ENCODE peak calls at places on chromosome 17, in eight cellular contexts. X is fibroblast of lung; E is IMR-90; T is upper lobe of right lung; C is effector memory CD4-positive, alpha-beta T cell; H is CD4-positive, CD25-positive, alpha-beta regulatory T cell; W is AG04450; S is GM23338. V is an unnamed sample. For H3K27me3, the result is how much of the 10 kb centered on the place peaks cover.

GRCh38 chr17:35053204-35053603 is 10.3 kb downstream of the RFFL start:
- DNase-seq in X (no peak), E (no peak), T (no peak), C (no peak), H (no peak), W (no peak), S (no peak), V (no peak)

GRCh38 chr17:83113381-83113780 is 34.0 kb downstream of the METRNL start:
- DNase-seq in X (no peak), E (no peak), T (no peak), C (no peak), H (no peak), W (no peak), S (no peak), V (no peak)

GRCh38 chr17:82959990-82960418 is 119.4 kb upstream of the METRNL start:
- DNase-seq in X (no peak), E (no peak), T (peak), C (no peak), H (no peak), W (no peak), S (no peak), V (no peak)

GRCh38 chr17:74137416-74137815 is 66.1 kb upstream of the RPL38 start:
- DNase-seq in X (no peak), E (no peak), T (no peak), C (no peak), H (no peak), W (no peak), S (no peak), V (no peak)

GRCh38 chr17:39051001-39051605 is 83.9 kb upstream of the FBXO47 start:
- DNase-seq in X (no peak), E (no peak), T (no peak), C (no peak), H (no peak), W (no peak), S (no peak), V (no peak)

GRCh38 chr17:81440511-81441244 is 45.4 kb downstream of the BAHCC1 start:
- DNase-seq in X (no peak), E (no peak), T (no peak), C (no peak), H (no peak), W (no peak), S (peak), V (no peak)

GRCh38 chr17:6677946-6678345 is 26.4 kb downstream of the C17orf100 start:
- DNase-seq in X (no peak), E (no peak), T (no peak), C (no peak), H (no peak), W (no peak), S (no peak), V (no peak)

GRCh38 chr17:37744633-37744927 is 279 bp downstream of the HNF1B start:
- DNase-seq in X (no peak), E (no peak), T (no peak), C (no peak), H (no peak), W (no peak), S (no peak), V (no peak)

GRCh38 chr17:73231363-73231762 is 30.3 kb downstream of the CPSF4L start:
- DNase-seq in X (peak), E (peak), T (no peak), C (no peak), H (no peak), W (no peak), S (peak), V (no peak)

GRCh38 chr17:57918017-57918895 is 37.0 kb downstream of the CUEDC1 start:
- DNase-seq in X (no peak), E (peak), T (no peak), C (no peak), H (no peak), W (no peak), S (no peak), V (no peak)

GRCh38 chr17:50798424-50799344 is 31.4 kb upstream of the ANKRD40CL start:
- DNase-seq in X (no peak), E (no peak), T (no peak), C (no peak), H (no peak), W (no peak), S (no peak), V (no peak)

GRCh38 chr17:58569216-58569615 is 54.8 kb upstream of the MTMR4 start:
- DNase-seq in X (no peak), E (no peak), T (no peak), C (no peak), H (no peak), W (no peak), S (no peak), V (no peak)

GRCh38 chr17:36611345-36612072 is 10.1 kb downstream of the MRM1 start:
- DNase-seq in X (peak), E (peak), T (no peak), C (no peak), H (no peak), W (peak), S (no peak), V (no peak)

GRCh38 chr17:73784015-73784603 is 139.9 kb upstream of the SDK2 start:
- DNase-seq in X (no peak), E (no peak), T (no peak), C (no peak), H (no peak), W (no peak), S (no peak), V (no peak)

GRCh38 chr17:45197555-45198334 is 23.9 kb upstream of the FMNL1 start:
- DNase-seq in X (peak), E (peak), T (peak), C (peak), H (peak), W (peak), S (peak), V (peak)
- H3K4me3 ChIP-seq in X (no peak), E (no peak), T (no peak), C (no peak), H (no peak), W (no peak), S (peak), V (no peak)

GRCh38 chr17:77381185-77381700 is 240.5 kb downstream of the SEC14L1 start:
- DNase-seq in X (no peak), E (no peak), T (no peak), C (no peak), H (no peak), W (no peak), S (no peak), V (no peak)
- H3K27me3 ChIP-seq in X (under half), E (under half), T (under half), C (under half), H (under half), W (under half), S (under half), V (under half)

GRCh38 chr17:1259910-1260389 is 10.3 kb upstream of the BHLHA9 start:
- DNase-seq in X (peak), E (no peak), T (no peak), C (no peak), H (no peak), W (no peak), S (no peak), V (no peak)
- H3K4me3 ChIP-seq in X (peak), E (peak), T (peak), C (peak), H (no peak), W (peak), S (peak), V (peak)

DNA sequence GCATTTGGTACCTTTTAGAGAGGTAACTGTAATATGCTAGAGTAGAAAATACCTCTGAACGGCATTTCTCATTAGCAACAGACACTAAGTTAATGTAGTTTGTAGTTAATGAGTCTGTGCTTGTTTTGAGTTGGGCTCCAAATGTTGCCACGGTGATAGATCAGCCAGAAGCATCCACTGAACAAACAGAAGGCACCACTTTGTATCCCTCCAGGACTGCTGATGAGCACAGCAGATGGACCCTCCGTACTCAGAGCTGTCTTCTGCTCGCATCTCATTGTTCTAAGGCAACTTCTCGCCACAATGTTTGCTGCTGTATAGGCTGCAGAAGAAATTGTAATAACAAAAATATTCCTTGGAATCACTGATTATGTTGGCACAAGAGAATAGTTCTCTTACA is 56.1 kb downstream of the TNRC6C start:
- DNase-seq in X (no peak), E (no peak), T (no peak), C (no peak), H (no peak), W (no peak), S (no peak), V (no peak)
- H3K27me3 ChIP-seq in X (under half), E (under half), T (under half), C (under half), H (under half), W (under half), S (under half), V (under half)

GRCh38 chr17:41029633-41030245 is at the start of gene KRTAP1-4:
- DNase-seq in X (no peak), E (no peak), T (no peak), C (no peak), H (no peak), W (no peak), S (no peak), V (peak)

GRCh38 chr17:41024702-41025101 is 2.3 kb downstream of the KRTAP1-5 start:
- DNase-seq in X (no peak), E (peak), T (no peak), C (no peak), H (no peak), W (no peak), S (no peak), V (no peak)

GRCh38 chr17:41026668-41027471 is at the start of gene KRTAP1-5:
- DNase-seq in X (peak), E (peak), T (no peak), C (no peak), H (no peak), W (peak), S (no peak), V (peak)
- H3K4me3 ChIP-seq in X (no peak), E (no peak), T (no peak), C (no peak), H (no peak), W (no peak), S (no peak), V (no peak)

DNA sequence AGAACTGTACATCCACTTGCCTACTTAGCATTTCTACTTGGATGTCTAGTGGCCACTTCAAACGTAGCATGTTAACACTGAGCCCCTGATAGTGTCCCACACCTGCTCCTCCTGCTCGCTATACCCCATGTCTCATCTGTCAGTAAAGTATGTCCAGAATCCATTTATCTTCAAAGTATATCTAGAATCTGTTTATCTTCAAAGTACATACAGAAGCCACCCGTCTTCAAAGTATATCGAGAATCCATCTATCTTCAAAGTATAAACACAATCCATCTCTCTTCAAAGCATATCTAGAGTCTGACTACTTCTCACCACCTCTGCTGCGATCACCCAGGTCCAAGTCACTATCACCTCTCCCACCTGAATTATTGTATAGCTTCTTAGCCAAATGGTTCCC is 43.8 kb downstream of the MYO1D start:
- DNase-seq in X (no peak), E (no peak), T (no peak), C (no peak), H (no peak), W (no peak), S (no peak), V (no peak)
- H3K27me3 ChIP-seq in X (under half), E (under half), T (under half), C (under half), H (under half), W (under half), S (under half), V (under half)

GRCh38 chr17:2398188-2398587 is 2.7 kb downstream of the MNT start:
- DNase-seq in X (no peak), E (no peak), T (no peak), C (no peak), H (no peak), W (no peak), S (no peak), V (no peak)
- H3K4me3 ChIP-seq in X (peak), E (no peak), T (peak), C (no peak), H (no peak), W (peak), S (peak), V (no peak)

DNA sequence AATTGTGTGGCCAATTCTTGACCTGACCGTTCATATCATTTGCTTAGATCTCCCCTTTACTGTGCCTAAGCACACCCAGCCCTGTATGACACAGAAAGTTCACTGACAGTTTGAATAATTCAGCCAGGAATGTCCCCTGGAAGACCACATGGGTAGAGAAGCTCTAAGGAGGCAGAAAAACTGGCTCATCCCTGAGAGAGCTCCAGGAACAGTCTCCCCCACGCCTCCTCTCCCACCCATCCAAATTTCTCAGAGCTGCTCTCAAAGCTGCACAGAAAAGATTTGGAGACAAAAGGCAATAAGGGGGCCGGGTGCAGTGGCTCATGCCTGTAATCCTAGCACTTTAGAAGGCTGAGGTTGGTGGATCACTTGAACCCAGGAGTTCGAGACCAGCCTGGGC is 11.2 kb downstream of the PRAC1 start:
- DNase-seq in X (no peak), E (no peak), T (no peak), C (no peak), H (no peak), W (no peak), S (no peak), V (no peak)
- H3K27me3 ChIP-seq in X (under half), E (half or more), T (half or more), C (under half), H (under half), W (under half), S (half or more), V (under half)

GRCh38 chr17:14845562-14846335 is 419.4 kb downstream of the PMP22 start:
- DNase-seq in X (no peak), E (peak), T (no peak), C (no peak), H (no peak), W (no peak), S (no peak), V (no peak)
- H3K4me3 ChIP-seq in X (no peak), E (no peak), T (no peak), C (no peak), H (no peak), W (no peak), S (no peak), V (no peak)

V was measured in pancreas.